ENCODE peak calls at places on chromosomes 4 and X, in six cellular contexts. C is Peyer's patch; S is IMR-90; G is breast epithelium; J is CD8-positive, alpha-beta T cell; N is right atrium auricular region. Y is an unnamed sample.

GRCh38 chr4:26525751-26526150 is 35.5 kb upstream of the CCKAR start:
- DNase-seq in C (no peak), S (peak; percentile 41), N (no peak), G (no peak), J (no peak), Y (no peak)

GRCh38 chrX:24260827-24261550 is 52.9 kb downstream of the SUPT20HL2 start:
- DNase-seq in S (peak; percentile 47), C (peak; percentile 70), G (peak; percentile 22), N (peak; percentile 60), J (no peak), Y (no peak)

GRCh38 chrX:84187501-84188319 is at the start of gene RPS6KA6:
- DNase-seq in N (no peak), S (peak; percentile 22), G (no peak), C (peak; percentile 51), J (no peak), Y (no peak)

GRCh38 chr4:65344278-65344825 is 325.9 kb downstream of the EPHA5 start:
- DNase-seq in J (no peak), G (no peak), C (no peak), N (no peak), S (no peak), Y (no peak)

GRCh38 chr4:28014469-28014868 is 1153.8 kb downstream of the STIM2 start:
- DNase-seq in S (no peak), N (no peak), G (no peak), J (no peak), C (no peak), Y (no peak)

GRCh38 chr4:80255374-80256095 is 10.9 kb upstream of the FGF5 start:
- DNase-seq in J (no peak), G (no peak), N (no peak), C (no peak), S (peak; percentile 58), Y (no peak)

GRCh38 chr4:145808848-145809512 is 129.0 kb downstream of the C4orf51 start:
- DNase-seq in J (no peak), S (no peak), G (no peak), C (no peak), N (no peak), Y (no peak)

GRCh38 chr4:155616112-155616511 is 50.5 kb upstream of the GUCY1A1 start:
- DNase-seq in J (no peak), N (no peak), S (peak; percentile 20), G (no peak), C (no peak), Y (no peak)

GRCh38 chrX:40331353-40331752 is 233.6 kb upstream of the BCOR start:
- DNase-seq in J (no peak), G (no peak), C (no peak), S (no peak), N (no peak), Y (no peak)

GRCh38 chr4:153784300-153784699 is 4.6 kb downstream of the SFRP2 start:
- DNase-seq in S (no peak), C (no peak), N (no peak), G (no peak), J (no peak), Y (no peak)

GRCh38 chrX:65586491-65586890 is 51.9 kb upstream of the LAS1L start:
- DNase-seq in G (peak; percentile 22), J (no peak), S (peak; percentile 55), C (no peak), N (no peak), Y (no peak)

GRCh38 chr4:74375824-74376426 is 11.0 kb downstream of the EREG start:
- DNase-seq in N (no peak), G (no peak), J (no peak), S (no peak), C (peak; percentile 77), Y (no peak)

GRCh38 chrX:30895331-30895730 is 6.3 kb upstream of the TAB3 start:
- DNase-seq in J (no peak), S (no peak), C (no peak), N (no peak), G (no peak), Y (no peak)

GRCh38 chr4:107862658-107863057 is 37.9 kb downstream of the SGMS2 start:
- DNase-seq in G (peak; percentile 25), N (no peak), C (peak; percentile 76), J (no peak), S (peak; percentile 63), Y (no peak)

GRCh38 chr4:5212255-5213032 is 161.2 kb downstream of the STK32B start:
- DNase-seq in N (no peak), G (no peak), C (no peak), S (no peak), J (no peak), Y (no peak)

GRCh38 chr4:101833455-101833854 is 42.9 kb downstream of the BANK1 start:
- DNase-seq in S (no peak), G (no peak), N (no peak), J (no peak), C (no peak), Y (no peak)

GRCh38 chr4:126230244-126230643 is 915.5 kb downstream of the FAT4 start:
- DNase-seq in C (no peak), S (no peak), J (no peak), N (no peak), G (no peak), Y (no peak)

GRCh38 chr4:126238010-126238409 is 923.3 kb downstream of the FAT4 start:
- DNase-seq in N (no peak), C (no peak), S (no peak), G (no peak), J (no peak), Y (no peak)

GRCh38 chr4:126233483-126233882 is 918.7 kb downstream of the FAT4 start:
- DNase-seq in C (no peak), J (no peak), S (no peak), N (no peak), G (no peak), Y (no peak)
- H3K4me1 ChIP-seq in C (no peaks in the 10 kb centered on the region), J (no peaks in the 10 kb centered on the region), S (no peaks in the 10 kb centered on the region), N (no peaks in the 10 kb centered on the region), G (no peaks in the 10 kb centered on the region), Y (no peaks in the 10 kb centered on the region)

DNA sequence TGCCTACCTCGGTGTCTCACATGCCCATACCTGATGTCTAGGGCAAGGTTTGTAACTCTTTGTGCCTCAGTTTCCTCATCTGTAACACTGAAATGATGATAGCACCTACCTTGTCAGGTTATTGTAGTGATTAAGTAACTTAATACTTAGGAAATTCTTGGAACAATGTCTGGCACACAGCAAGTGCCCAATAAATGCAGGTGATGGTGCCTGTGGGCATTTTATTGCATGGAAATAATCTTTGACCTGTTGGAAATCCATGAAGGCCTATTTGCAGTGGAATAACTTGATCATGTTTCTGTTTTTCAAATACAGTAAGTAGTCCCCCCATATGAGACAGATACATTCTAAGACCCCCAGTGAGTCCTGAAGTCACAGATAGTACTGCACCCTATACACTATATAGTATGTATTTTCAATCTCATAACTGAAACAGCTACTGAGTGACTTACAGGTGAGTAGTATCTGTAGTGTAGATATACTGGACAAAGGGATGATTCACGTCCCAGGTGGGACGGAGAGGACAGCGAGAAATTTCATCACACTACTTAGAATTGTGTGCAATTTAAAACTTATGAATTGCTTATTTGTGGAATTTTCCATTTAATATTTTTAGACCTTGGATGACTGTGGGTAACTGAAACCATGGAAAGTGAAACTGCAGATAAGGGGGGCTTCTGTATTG is 42.1 kb downstream of the AFF1 start:
- DNase-seq in G (no peak), N (no peak), C (no peak), J (no peak), S (no peak), Y (no peak)
- H3K4me1 ChIP-seq in G (no peaks in the 10 kb centered on the region), N (peaks cover 31% of the 10 kb centered on the region), C (peaks cover 5% of the 10 kb centered on the region), J (no peaks in the 10 kb centered on the region), S (peaks cover 3% of the 10 kb centered on the region), Y (peaks cover 53% of the 10 kb centered on the region)

GRCh38 chrX:45774961-45775360 is 574.3 kb upstream of the DIPK2B start:
- DNase-seq in G (no peak), C (no peak), J (no peak), N (no peak), S (peak; percentile 81), Y (no peak)

GRCh38 chrX:45775462-45775861 is 574.8 kb upstream of the DIPK2B start:
- DNase-seq in J (no peak), N (no peak), C (no peak), S (peak; percentile 81), G (peak; percentile 56), Y (no peak)

GRCh38 chrX:45781901-45782553 is 581.4 kb upstream of the DIPK2B start:
- DNase-seq in J (no peak), C (no peak), G (no peak), S (peak; percentile 84), N (no peak), Y (no peak)

GRCh38 chrX:45783002-45783401 is 582.3 kb upstream of the DIPK2B start:
- DNase-seq in C (no peak), N (no peak), J (no peak), S (no peak), G (no peak), Y (no peak)

GRCh38 chrX:45778621-45779020 is 577.9 kb upstream of the DIPK2B start:
- DNase-seq in G (no peak), J (no peak), C (no peak), N (no peak), S (no peak), Y (no peak)
- H3K4me1 ChIP-seq in G (no peaks in the 10 kb centered on the region), J (no peaks in the 10 kb centered on the region), C (no peaks in the 10 kb centered on the region), N (no peaks in the 10 kb centered on the region), S (peaks cover 1% of the 10 kb centered on the region), Y (peaks cover 45% of the 10 kb centered on the region)

DNA sequence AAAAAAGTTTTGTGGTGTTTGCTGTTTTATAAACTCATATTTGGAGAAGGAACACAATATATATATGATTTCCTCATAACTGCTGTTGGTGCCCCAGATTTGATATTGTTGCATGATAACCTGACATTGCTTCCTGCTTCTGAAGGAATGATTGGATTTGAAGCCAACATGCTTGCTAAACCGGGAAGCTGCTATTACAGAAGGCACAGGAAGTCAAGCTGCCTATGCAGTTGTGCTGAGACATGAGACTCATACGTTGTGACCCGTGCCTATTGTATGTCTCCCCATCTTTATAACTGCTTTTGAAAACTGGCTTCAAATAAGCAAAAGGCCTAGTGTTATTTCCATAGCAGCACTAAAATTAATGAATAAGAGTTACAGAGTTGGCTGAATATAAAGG is 32.9 kb downstream of the GAB1 start:
- DNase-seq in S (no peak), C (no peak), G (no peak), N (no peak), J (no peak), Y (no peak)
- H3K4me1 ChIP-seq in S (peaks cover 1% of the 10 kb centered on the region), C (no peaks in the 10 kb centered on the region), G (no peaks in the 10 kb centered on the region), N (peaks cover 39% of the 10 kb centered on the region), J (no peaks in the 10 kb centered on the region), Y (no peaks in the 10 kb centered on the region)

GRCh38 chr4:76989391-76990061 is 40.0 kb downstream of the SEPTIN11 start:
- DNase-seq in C (peak; percentile 78), G (no peak), S (no peak), J (peak; percentile 47), N (no peak), Y (peak; percentile 85)
- H3K4me1 ChIP-seq in C (no peaks in the 10 kb centered on the region), G (peaks cover 4% of the 10 kb centered on the region), S (peaks cover 31% of the 10 kb centered on the region), J (peaks cover 67% of the 10 kb centered on the region), N (peaks cover 38% of the 10 kb centered on the region), Y (peaks cover 85% of the 10 kb centered on the region)

GRCh38 chr4:8615921-8616787 is 23.6 kb downstream of the CPZ start:
- DNase-seq in S (no peak), C (no peak), G (no peak), J (no peak), N (no peak), Y (no peak)
- H3K4me1 ChIP-seq in S (no peaks in the 10 kb centered on the region), C (no peaks in the 10 kb centered on the region), G (no peaks in the 10 kb centered on the region), J (no peaks in the 10 kb centered on the region), N (no peaks in the 10 kb centered on the region), Y (no peaks in the 10 kb centered on the region)

Y was measured in CD4-positive, alpha-beta memory T cell.